ENCODE peak calls at places on chromosome 21, in ten cellular contexts. P is left ventricle myocardium inferior; D is tibial artery; S is GM23248; A is CD4-positive, alpha-beta memory T cell; G is NT2/D1; M is heart left ventricle; I is endodermal cell; Z is RWPE2; W is prostate gland. C is an unnamed sample.

GRCh38 chr21:44464351-44464750 is 9.0 kb downstream of the LRRC3 start:
- DNase-seq in P (no peak), D (no peak), S (no peak), A (no peak), G (no peak), M (no peak), I (no peak), Z (no peak), W (no peak), C (no peak)

GRCh38 chr21:43910460-43910859 is 45.4 kb downstream of the AGPAT3 start:
- DNase-seq in P (no peak), D (no peak), S (no peak), A (no peak), G (no peak), M (no peak), I (no peak), Z (no peak), W (no peak), C (no peak)

GRCh38 chr21:16588433-16588860 is 858.7 kb downstream of the USP25 start:
- DNase-seq in P (peak; percentile 46), D (peak; percentile 86), S (peak; percentile 96), A (no peak), G (peak; percentile 28), M (peak; percentile 59), I (peak; percentile 78), Z (peak; percentile 80), W (peak; percentile 51), C (peak; percentile 32)

GRCh38 chr21:15853126-15853525 is 123.3 kb downstream of the USP25 start:
- DNase-seq in P (no peak), D (no peak), S (no peak), A (no peak), G (no peak), M (no peak), I (no peak), Z (no peak), W (no peak), C (no peak)

GRCh38 chr21:44947930-44948331 is 8.1 kb downstream of the SLX9 start:
- DNase-seq in P (peak; percentile 67), D (peak; percentile 93), S (no peak), A (no peak), G (no peak), M (peak; percentile 80), I (peak; percentile 37), Z (peak; percentile 71), W (no peak), C (no peak)

GRCh38 chr21:36059823-36060158 is 535 bp downstream of the SETD4 start:
- DNase-seq in P (peak; percentile 36), D (no peak), S (peak; percentile 79), A (no peak), G (no peak), M (peak; percentile 56), I (no peak), Z (no peak), W (peak; percentile 14), C (peak; percentile 58)

GRCh38 chr21:39006653-39007417 is 176.4 kb downstream of the PSMG1 start:
- DNase-seq in P (peak; percentile 82), D (peak; percentile 94), S (no peak), A (no peak), G (no peak), M (peak; percentile 85), I (no peak), Z (no peak), W (peak; percentile 62), C (peak; percentile 83)

GRCh38 chr21:41497836-41498235 is 10.1 kb downstream of the TMPRSS2 start:
- DNase-seq in P (no peak), D (no peak), S (no peak), A (no peak), G (no peak), M (no peak), I (no peak), Z (no peak), W (no peak), C (no peak)

GRCh38 chr21:27649323-27649722 is 682.4 kb upstream of the ADAMTS5 start:
- DNase-seq in P (no peak), D (no peak), S (peak; percentile 95), A (no peak), G (no peak), M (no peak), I (no peak), Z (no peak), W (no peak), C (no peak)

GRCh38 chr21:27646691-27647090 is 679.8 kb upstream of the ADAMTS5 start:
- DNase-seq in P (no peak), D (no peak), S (no peak), A (no peak), G (no peak), M (no peak), I (no peak), Z (no peak), W (no peak), C (no peak)

GRCh38 chr21:27648560-27648959 is 681.7 kb upstream of the ADAMTS5 start:
- DNase-seq in P (no peak), D (no peak), S (peak; percentile 93), A (no peak), G (no peak), M (no peak), I (no peak), Z (no peak), W (no peak), C (no peak)

GRCh38 chr21:27647921-27648320 is 681.0 kb upstream of the ADAMTS5 start:
- DNase-seq in P (no peak), D (no peak), S (peak; percentile 22), A (no peak), G (no peak), M (no peak), I (no peak), Z (no peak), W (no peak), C (no peak)

DNA sequence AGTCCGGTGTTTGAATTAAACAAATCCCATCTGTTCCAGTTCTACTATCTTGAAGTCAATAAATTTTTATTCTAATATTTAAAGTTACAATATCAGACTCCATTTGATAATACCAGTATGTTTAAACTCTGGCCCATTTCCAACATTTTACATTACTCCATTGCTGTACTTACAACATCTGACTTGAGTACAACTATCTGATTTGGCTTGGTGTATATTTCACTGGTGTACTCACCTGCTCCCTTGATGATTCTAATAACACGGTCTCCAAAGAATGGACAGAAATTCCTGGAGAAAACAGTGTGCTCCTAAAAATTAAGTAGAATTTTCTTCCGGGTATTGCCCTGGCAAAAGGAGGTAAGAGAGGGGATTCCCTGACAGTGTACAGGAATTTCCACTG is 680.5 kb upstream of the ADAMTS5 start:
- DNase-seq in P (no peak), D (no peak), S (peak; percentile 9), A (no peak), G (no peak), M (no peak), I (no peak), Z (no peak), W (no peak), C (no peak)
- H3K9me3 ChIP-seq in P (no peaks in the 10 kb centered on the region), D (no peaks in the 10 kb centered on the region), S (no peaks in the 10 kb centered on the region), A (no peaks in the 10 kb centered on the region), G (no peaks in the 10 kb centered on the region), M (no peaks in the 10 kb centered on the region), I (peaks cover 7% of the 10 kb centered on the region), Z (no peaks in the 10 kb centered on the region), W (no peaks in the 10 kb centered on the region), C (no peaks in the 10 kb centered on the region)

DNA sequence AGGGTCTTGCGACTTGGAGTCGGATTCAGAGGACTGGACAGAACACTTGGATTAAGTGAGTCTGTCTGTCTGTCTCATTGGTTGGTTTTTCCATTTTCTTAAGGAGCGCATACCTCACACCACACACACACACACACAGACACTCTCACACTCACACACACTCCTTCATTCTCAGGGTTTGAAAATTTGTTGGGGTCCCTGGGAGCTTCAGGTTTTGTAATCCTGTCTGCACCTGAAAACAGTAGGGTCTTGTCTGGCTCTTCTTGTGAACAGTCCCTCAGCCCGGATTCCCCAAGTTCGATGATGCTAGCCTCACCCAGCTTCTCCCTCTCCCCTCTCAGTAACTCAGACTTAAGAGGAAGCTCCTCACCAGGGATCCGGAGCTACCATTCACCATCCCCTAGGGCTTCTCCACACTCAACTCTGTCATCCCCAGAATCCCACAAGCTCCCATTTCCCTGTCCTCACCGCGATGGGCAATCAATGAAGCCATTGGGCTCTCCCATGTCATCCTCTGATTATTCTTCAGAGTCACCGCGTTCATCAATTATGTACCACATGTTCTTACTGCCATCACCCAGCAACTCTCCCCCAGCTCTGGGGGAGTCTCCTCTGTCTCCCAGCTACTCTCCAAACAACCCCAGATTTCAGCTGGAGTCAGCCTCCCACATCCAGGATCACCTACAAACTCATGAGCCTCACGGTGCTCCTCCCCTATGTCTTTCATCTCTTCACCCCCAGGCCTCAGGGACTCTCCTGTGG is 1530.9 kb upstream of the TPTE start:
- DNase-seq in P (no peak), D (no peak), S (no peak), A (no peak), G (no peak), M (no peak), I (peak; percentile 54), Z (no peak), W (no peak), C (no peak)
- H3K9me3 ChIP-seq in P (peaks cover 14% of the 10 kb centered on the region), D (no peaks in the 10 kb centered on the region), S (no peaks in the 10 kb centered on the region), A (no peaks in the 10 kb centered on the region), G (peaks cover 4% of the 10 kb centered on the region), M (no peaks in the 10 kb centered on the region), I (peaks cover 71% of the 10 kb centered on the region), Z (peaks cover 30% of the 10 kb centered on the region), W (no peaks in the 10 kb centered on the region), C (no peaks in the 10 kb centered on the region)

GRCh38 chr21:46585191-46585953 is 19.5 kb downstream of the S100B start:
- DNase-seq in P (no peak), D (no peak), S (no peak), A (no peak), G (no peak), M (no peak), I (no peak), Z (no peak), W (no peak), C (no peak)

DNA sequence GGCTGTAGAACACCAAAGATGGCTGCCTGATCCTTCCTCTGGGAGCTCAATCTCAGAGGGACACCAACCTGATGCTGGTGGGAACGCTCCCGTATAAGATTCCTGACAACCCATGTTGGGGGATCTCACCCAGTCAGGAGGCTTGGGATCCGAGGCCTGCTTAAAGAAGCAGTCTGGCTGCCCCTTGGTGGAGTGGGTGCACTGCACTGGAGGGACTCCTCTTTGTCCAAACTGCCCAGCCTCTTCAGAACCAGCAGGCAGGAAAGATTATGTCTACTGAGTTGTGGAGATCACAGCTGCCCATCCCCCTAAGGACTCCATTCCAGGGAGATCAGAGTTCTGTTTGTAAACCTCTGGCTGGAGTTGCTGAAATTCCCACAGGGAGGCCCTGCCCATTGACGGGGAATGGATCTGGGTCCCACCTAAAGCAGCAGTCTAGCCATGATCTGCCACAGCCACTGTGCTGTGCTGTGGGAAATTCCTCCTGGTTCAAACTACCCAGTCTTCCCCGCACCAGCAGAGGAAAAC is 23.0 kb downstream of the S100B start:
- DNase-seq in P (no peak), D (no peak), S (no peak), A (no peak), G (no peak), M (no peak), I (no peak), Z (no peak), W (no peak), C (no peak)
- H3K9me3 ChIP-seq in P (peaks cover 92% of the 10 kb centered on the region), D (peaks cover 3% of the 10 kb centered on the region), S (no peaks in the 10 kb centered on the region), A (no peaks in the 10 kb centered on the region), G (peaks cover 62% of the 10 kb centered on the region), M (no peaks in the 10 kb centered on the region), I (peaks cover 41% of the 10 kb centered on the region), Z (peaks cover 21% of the 10 kb centered on the region), W (no peaks in the 10 kb centered on the region), C (no peaks in the 10 kb centered on the region)

GRCh38 chr21:26844258-26845065 is 747 bp downstream of the ADAMTS1 start:
- DNase-seq in P (peak; percentile 68), D (peak; percentile 78), S (peak; percentile 76), A (no peak), G (peak; percentile 36), M (peak; percentile 73), I (peak; percentile 72), Z (no peak), W (peak; percentile 26), C (peak; percentile 29)

GRCh38 chr21:26842300-26842699 is 2.9 kb downstream of the ADAMTS1 start:
- DNase-seq in P (no peak), D (no peak), S (peak; percentile 83), A (no peak), G (no peak), M (no peak), I (no peak), Z (no peak), W (no peak), C (no peak)

GRCh38 chr21:26843912-26844257 is 1.3 kb downstream of the ADAMTS1 start:
- DNase-seq in P (no peak), D (no peak), S (peak; percentile 80), A (no peak), G (peak; percentile 16), M (no peak), I (no peak), Z (no peak), W (no peak), C (no peak)

GRCh38 chr21:26845066-26845749 is at the start of gene ADAMTS1:
- DNase-seq in P (peak; percentile 92), D (peak; percentile 97), S (peak; percentile 94), A (no peak), G (peak; percentile 84), M (peak; percentile 94), I (peak; percentile 98), Z (peak; percentile 77), W (peak; percentile 68), C (peak; percentile 78)

GRCh38 chr21:26842976-26843911 is 2.0 kb downstream of the ADAMTS1 start:
- DNase-seq in P (peak; percentile 95), D (peak; percentile 98), S (peak; percentile 98), A (no peak), G (no peak), M (peak; percentile 94), I (peak; percentile 92), Z (peak; percentile 87), W (peak; percentile 85), C (peak; percentile 91)
- H3K9me3 ChIP-seq in P (no peaks in the 10 kb centered on the region), D (no peaks in the 10 kb centered on the region), S (no peaks in the 10 kb centered on the region), A (no peaks in the 10 kb centered on the region), G (peaks cover 5% of the 10 kb centered on the region), M (no peaks in the 10 kb centered on the region), I (no peaks in the 10 kb centered on the region), Z (no peaks in the 10 kb centered on the region), W (no peaks in the 10 kb centered on the region), C (no peaks in the 10 kb centered on the region)